ENCODE peak calls at places on chromosomes 6 and 20, in ten cellular contexts. W is left ventricle myocardium inferior; I is PC-3; K is AG09309; U is CD8-positive, alpha-beta T cell; Z is osteocyte; B is natural killer cell; D is A549; H is WTC11; Q is activated CD8-positive, alpha-beta T cell treated with anti-CD3 and anti-CD28 coated beads for 36 hours. E is an unnamed sample.

GRCh38 chr6:149890629-149891045 is 7.3 kb downstream of the RAET1E start:
- DNase-seq in B (no peak), Q (no peak), W (no peak), Z (no peak), U (no peak), H (no peak), K (no peak), I (no peak), D (no peak), E (no peak)

GRCh38 chr20:63835031-63835858 is 4.2 kb upstream of the ZBTB46 start:
- DNase-seq in U (no peak), D (peak), B (no peak), Z (peak), K (peak), Q (no peak), W (peak), I (peak), H (peak), E (peak)

GRCh38 chr6:113315879-113316278 is 541.3 kb upstream of the MARCKS start:
- DNase-seq in D (no peak), K (no peak), W (no peak), B (no peak), Q (no peak), Z (no peak), H (no peak), U (no peak), I (no peak), E (no peak)

GRCh38 chr6:129671442-129672344 is 38.3 kb downstream of the ARHGAP18 start:
- DNase-seq in W (no peak), U (peak), K (no peak), H (no peak), Z (no peak), B (peak), I (no peak), Q (peak), D (no peak), E (no peak)

GRCh38 chr20:31711416-31712111 is 11.1 kb downstream of the BCL2L1 start:
- DNase-seq in Q (no peak), I (peak), U (no peak), D (no peak), W (no peak), H (no peak), B (no peak), K (no peak), Z (no peak), E (no peak)

GRCh38 chr6:40187654-40188053 is 253.4 kb upstream of the MOCS1 start:
- DNase-seq in W (no peak), U (no peak), I (no peak), B (no peak), K (no peak), Q (no peak), Z (peak), H (no peak), D (no peak), E (no peak)

GRCh38 chr20:50110141-50111047 is 2.6 kb downstream of the UBE2V1 start:
- DNase-seq in D (no peak), Q (peak), I (peak), Z (no peak), H (no peak), U (peak), B (peak), K (no peak), W (no peak), E (peak)

GRCh38 chr6:83511901-83512681 is at the start of gene PRSS35:
- DNase-seq in W (peak), Z (peak), D (peak), I (peak), U (peak), K (no peak), Q (peak), H (peak), B (no peak), E (peak)

GRCh38 chr6:45703041-45703739 is 312.5 kb downstream of the CLIC5 start:
- DNase-seq in U (no peak), D (no peak), H (no peak), K (no peak), B (no peak), Z (no peak), W (no peak), I (peak), Q (no peak), E (no peak)

GRCh38 chr6:2498224-2498623 is 252.5 kb downstream of the MYLK4 start:
- DNase-seq in D (no peak), K (no peak), U (no peak), H (no peak), W (no peak), Q (no peak), Z (peak), I (peak), B (no peak), E (no peak)

GRCh38 chr6:170028629-170029345 is 262.1 kb downstream of the DLL1 start:
- DNase-seq in D (no peak), W (no peak), I (no peak), Z (no peak), K (no peak), H (peak), U (no peak), B (peak), Q (no peak), E (no peak)

GRCh38 chr20:1327241-1327653 is 1.7 kb downstream of the SDCBP2 start:
- DNase-seq in W (no peak), Q (peak), D (no peak), B (no peak), H (no peak), Z (peak), U (peak), I (peak), K (no peak), E (no peak)

GRCh38 chr6:41546866-41547798 is 951 bp downstream of the FOXP4 start:
- DNase-seq in D (peak), Z (no peak), W (peak), Q (peak), K (no peak), U (peak), H (no peak), I (peak), B (peak), E (peak)

GRCh38 chr6:125826695-125827463 is 36.1 kb downstream of the NCOA7 start:
- DNase-seq in B (no peak), H (no peak), D (no peak), W (no peak), Z (no peak), Q (no peak), I (no peak), U (no peak), K (no peak), E (no peak)

GRCh38 chr20:37123441-37123840 is 27.6 kb upstream of the RBL1 start:
- DNase-seq in B (no peak), K (no peak), Z (no peak), I (no peak), U (no peak), Q (no peak), W (no peak), D (no peak), H (no peak), E (no peak)

GRCh38 chr20:35953411-35954199 is 697 bp downstream of the SCAND1 start:
- DNase-seq in W (peak), H (peak), U (peak), K (no peak), Z (peak), Q (peak), B (peak), I (peak), D (peak), E (peak)

GRCh38 chr6:4346659-4347333 is 211.4 kb upstream of the ECI2 start:
- DNase-seq in B (no peak), I (no peak), U (no peak), W (peak), D (no peak), Q (no peak), K (no peak), Z (peak), H (no peak), E (no peak)
- TF ChIP-seq CTCF in B (no peak), I (no peak), U (no peak), W (no peak), D (no peak), Q (no peak), K (no peak), Z (no peak), H (no peak), E (no peak)

GRCh38 chr20:58192567-58192966 is 35.9 kb downstream of the ANKRD60 start:
- DNase-seq in W (no peak), K (no peak), I (no peak), D (no peak), U (peak), Z (no peak), B (peak), Q (peak), H (peak), E (peak)
- TF ChIP-seq CTCF in W (peak), K (peak), I (peak), D (peak), U (peak), Z (peak), B (peak), Q (peak), H (peak), E (peak)

GRCh38 chr6:158808442-158808833 is 10.7 kb downstream of the EZR start:
- DNase-seq in B (no peak), W (no peak), Q (no peak), D (no peak), Z (no peak), K (no peak), H (no peak), I (no peak), U (peak), E (no peak)
- TF ChIP-seq CTCF in B (no peak), W (no peak), Q (no peak), D (no peak), Z (no peak), K (no peak), H (no peak), I (no peak), U (no peak), E (no peak)

GRCh38 chr6:136792066-136792944 is at the start of gene MAP3K5:
- DNase-seq in H (peak), B (peak), D (peak), K (no peak), W (peak), Z (no peak), Q (peak), U (peak), I (peak), E (peak)
- TF ChIP-seq CTCF in H (no peak), B (no peak), D (peak), K (peak), W (peak), Z (no peak), Q (no peak), U (peak), I (no peak), E (no peak)

E was measured in endothelial cell.